ENCODE peak calls at places on chromosome 19, in eight cellular contexts. One of them, this sample, is unnamed.

GRCh38 chr19:46126086-46126485 is 1.6 kb upstream of the IGFL3 start:
- DNase-seq in BE2C: no peak
- DNase-seq in IMR-90: no peak
- DNase-seq in cardiac fibroblast: peak
- DNase-seq in stimulated activated CD4-positive, alpha-beta T cell treated with anti-CD3 and anti-CD28 coated beads, TNF-alpha, amount 100 ng/mL, for 1 hour: no peak
- DNase-seq in dermis blood vessel endothelial cell: no peak
- DNase-seq in NCI-H226: no peak
- DNase-seq in A172: no peak
- DNase-seq in this sample: no peak

GRCh38 chr19:48613024-48613851 is 1.6 kb downstream of the FAM83E start:
- DNase-seq in BE2C: no peak
- DNase-seq in IMR-90: no peak
- DNase-seq in cardiac fibroblast: no peak
- DNase-seq in stimulated activated CD4-positive, alpha-beta T cell treated with anti-CD3 and anti-CD28 coated beads, TNF-alpha, amount 100 ng/mL, for 1 hour: no peak
- DNase-seq in dermis blood vessel endothelial cell: no peak
- DNase-seq in NCI-H226: no peak
- DNase-seq in A172: no peak
- DNase-seq in this sample: no peak

GRCh38 chr19:36939153-36939552 is 23.0 kb downstream of the ZNF568 start:
- DNase-seq in BE2C: no peak
- DNase-seq in IMR-90: no peak
- DNase-seq in cardiac fibroblast: peak
- DNase-seq in stimulated activated CD4-positive, alpha-beta T cell treated with anti-CD3 and anti-CD28 coated beads, TNF-alpha, amount 100 ng/mL, for 1 hour: no peak
- DNase-seq in dermis blood vessel endothelial cell: no peak
- DNase-seq in NCI-H226: no peak
- DNase-seq in A172: no peak
- DNase-seq in this sample: no peak

GRCh38 chr19:44745386-44745831 is 3.1 kb upstream of the BCL3 start:
- DNase-seq in BE2C: peak
- DNase-seq in IMR-90: peak
- DNase-seq in cardiac fibroblast: peak
- DNase-seq in stimulated activated CD4-positive, alpha-beta T cell treated with anti-CD3 and anti-CD28 coated beads, TNF-alpha, amount 100 ng/mL, for 1 hour: no peak
- DNase-seq in dermis blood vessel endothelial cell: no peak
- DNase-seq in NCI-H226: peak
- DNase-seq in A172: peak
- DNase-seq in this sample: no peak

GRCh38 chr19:33403221-33403972 is 29.9 kb downstream of the CEBPG start:
- DNase-seq in BE2C: peak
- DNase-seq in IMR-90: no peak
- DNase-seq in cardiac fibroblast: no peak
- DNase-seq in stimulated activated CD4-positive, alpha-beta T cell treated with anti-CD3 and anti-CD28 coated beads, TNF-alpha, amount 100 ng/mL, for 1 hour: no peak
- DNase-seq in dermis blood vessel endothelial cell: no peak
- DNase-seq in NCI-H226: no peak
- DNase-seq in A172: no peak
- DNase-seq in this sample: no peak

GRCh38 chr19:751501-752341 is 809 bp downstream of the MISP start:
- DNase-seq in BE2C: no peak
- DNase-seq in IMR-90: peak
- DNase-seq in cardiac fibroblast: peak
- DNase-seq in stimulated activated CD4-positive, alpha-beta T cell treated with anti-CD3 and anti-CD28 coated beads, TNF-alpha, amount 100 ng/mL, for 1 hour: no peak
- DNase-seq in dermis blood vessel endothelial cell: peak
- DNase-seq in NCI-H226: peak
- DNase-seq in A172: peak
- DNase-seq in this sample: peak

GRCh38 chr19:2167896-2168618 is 4.3 kb downstream of the DOT1L start:
- DNase-seq in BE2C: no peak
- DNase-seq in IMR-90: peak
- DNase-seq in cardiac fibroblast: peak
- DNase-seq in stimulated activated CD4-positive, alpha-beta T cell treated with anti-CD3 and anti-CD28 coated beads, TNF-alpha, amount 100 ng/mL, for 1 hour: no peak
- DNase-seq in dermis blood vessel endothelial cell: peak
- DNase-seq in NCI-H226: peak
- DNase-seq in A172: peak
- DNase-seq in this sample: no peak

GRCh38 chr19:4454952-4455738 is 2.4 kb downstream of the UBXN6 start:
- DNase-seq in BE2C: no peak
- DNase-seq in IMR-90: peak
- DNase-seq in cardiac fibroblast: peak
- DNase-seq in stimulated activated CD4-positive, alpha-beta T cell treated with anti-CD3 and anti-CD28 coated beads, TNF-alpha, amount 100 ng/mL, for 1 hour: no peak
- DNase-seq in dermis blood vessel endothelial cell: no peak
- DNase-seq in NCI-H226: peak
- DNase-seq in A172: peak
- DNase-seq in this sample: peak

GRCh38 chr19:13094771-13095392 is 7.8 kb downstream of the LYL1 start:
- DNase-seq in BE2C: peak
- DNase-seq in IMR-90: no peak
- DNase-seq in cardiac fibroblast: no peak
- DNase-seq in stimulated activated CD4-positive, alpha-beta T cell treated with anti-CD3 and anti-CD28 coated beads, TNF-alpha, amount 100 ng/mL, for 1 hour: no peak
- DNase-seq in dermis blood vessel endothelial cell: no peak
- DNase-seq in NCI-H226: no peak
- DNase-seq in A172: no peak
- DNase-seq in this sample: no peak

GRCh38 chr19:7815325-7815724 is 14.7 kb upstream of the EVI5L start:
- DNase-seq in BE2C: no peak
- DNase-seq in IMR-90: no peak
- DNase-seq in cardiac fibroblast: no peak
- DNase-seq in stimulated activated CD4-positive, alpha-beta T cell treated with anti-CD3 and anti-CD28 coated beads, TNF-alpha, amount 100 ng/mL, for 1 hour: no peak
- DNase-seq in dermis blood vessel endothelial cell: no peak
- DNase-seq in NCI-H226: no peak
- DNase-seq in A172: no peak
- DNase-seq in this sample: no peak

GRCh38 chr19:19134687-19135158 is 3.6 kb downstream of the TMEM161A start:
- DNase-seq in BE2C: no peak
- DNase-seq in IMR-90: no peak
- DNase-seq in cardiac fibroblast: no peak
- DNase-seq in stimulated activated CD4-positive, alpha-beta T cell treated with anti-CD3 and anti-CD28 coated beads, TNF-alpha, amount 100 ng/mL, for 1 hour: no peak
- DNase-seq in dermis blood vessel endothelial cell: no peak
- DNase-seq in NCI-H226: no peak
- DNase-seq in A172: no peak
- DNase-seq in this sample: no peak

GRCh38 chr19:45780448-45781281 is 1.6 kb downstream of the DMPK start:
- DNase-seq in BE2C: no peak
- DNase-seq in IMR-90: no peak
- DNase-seq in cardiac fibroblast: peak
- DNase-seq in stimulated activated CD4-positive, alpha-beta T cell treated with anti-CD3 and anti-CD28 coated beads, TNF-alpha, amount 100 ng/mL, for 1 hour: no peak
- DNase-seq in dermis blood vessel endothelial cell: no peak
- DNase-seq in NCI-H226: no peak
- DNase-seq in A172: peak
- DNase-seq in this sample: no peak

GRCh38 chr19:50485284-50485955 is 8.8 kb upstream of the GARIN5A start:
- DNase-seq in BE2C: no peak
- DNase-seq in IMR-90: no peak
- DNase-seq in cardiac fibroblast: no peak
- DNase-seq in stimulated activated CD4-positive, alpha-beta T cell treated with anti-CD3 and anti-CD28 coated beads, TNF-alpha, amount 100 ng/mL, for 1 hour: no peak
- DNase-seq in dermis blood vessel endothelial cell: no peak
- DNase-seq in NCI-H226: no peak
- DNase-seq in A172: no peak
- DNase-seq in this sample: no peak